ENCODE peak calls at places on chromosomes 6 and 20, in eight cellular contexts. B is M059J; V is stimulated activated CD8-positive, alpha-beta memory T cell treated with anti-CD3 and anti-CD28 coated beads, Interleukin-4, amount 100 ng/mL, for 24 hours; N is NCI-H510A treated with DMSO at 0.1 percent for 48 hours; L is activated naive CD4-positive, alpha-beta T cell treated with anti-CD3 and anti-CD28 coated beads, Interleukin-2, amount 10 ng/mL, durations not matched to agents 7 days and 5 days; D is NCI-H748 treated with DMSO at 0.1 percent for 48 hours; T is WTC11; Q is left ventricle myocardium inferior. O is an unnamed sample.

GRCh38 chr6:76382201-76382600 is 309.7 kb upstream of the IMPG1 start:
- DNase-seq in T (no peak), Q (no peak), B (no peak), V (no peak), N (no peak), L (no peak), D (no peak), O (no peak)

GRCh38 chr6:26270121-26270861 is 94.7 kb upstream of the BTN3A2 start:
- DNase-seq in N (no peak), Q (no peak), D (peak), L (peak), V (no peak), T (no peak), B (peak), O (peak)

GRCh38 chr6:21312118-21312517 is 281.4 kb upstream of the SOX4 start:
- DNase-seq in B (no peak), L (no peak), N (peak), D (no peak), Q (no peak), T (no peak), V (no peak), O (no peak)

GRCh38 chr6:120671519-120671918 is 662.8 kb downstream of the TBC1D32 start:
- DNase-seq in B (no peak), T (peak), L (no peak), N (no peak), V (no peak), Q (no peak), D (no peak), O (no peak)

GRCh38 chr6:147507162-147508072 is 1.1 kb upstream of the SAMD5 start:
- DNase-seq in T (peak), B (peak), L (no peak), V (no peak), Q (peak), N (peak), D (peak), O (no peak)

GRCh38 chr6:25359191-25359861 is 80.2 kb downstream of the CARMIL1 start:
- DNase-seq in V (no peak), Q (peak), D (no peak), L (no peak), N (peak), T (no peak), B (peak), O (no peak)

GRCh38 chr6:11868392-11868791 is 89.8 kb upstream of the ADTRP start:
- DNase-seq in L (no peak), Q (no peak), V (no peak), T (no peak), B (no peak), D (no peak), N (no peak), O (no peak)

GRCh38 chr6:170063851-170064617 is 226.8 kb downstream of the DLL1 start:
- DNase-seq in N (no peak), Q (no peak), B (no peak), V (no peak), T (no peak), D (no peak), L (no peak), O (no peak)

GRCh38 chr20:45088247-45088646 is 12.7 kb downstream of the KCNS1 start:
- DNase-seq in N (no peak), T (no peak), Q (no peak), B (peak), L (no peak), V (no peak), D (no peak), O (no peak)

GRCh38 chr20:46343358-46344357 is 35.4 kb upstream of the CDH22 start:
- DNase-seq in L (no peak), T (no peak), D (no peak), B (no peak), V (no peak), Q (no peak), N (peak), O (no peak)

GRCh38 chr6:116557863-116558262 is 4.3 kb downstream of the CALHM4 start:
- DNase-seq in B (peak), D (no peak), Q (peak), T (no peak), N (peak), L (no peak), V (no peak), O (no peak)

GRCh38 chr6:43668151-43669028 is 19.2 kb downstream of the MRPS18A start:
- DNase-seq in V (peak), L (peak), N (peak), Q (peak), B (peak), T (peak), D (peak), O (peak)

GRCh38 chr6:156794546-156794945 is 17.4 kb downstream of the ARID1B start:
- DNase-seq in T (no peak), D (no peak), Q (no peak), V (no peak), B (no peak), N (no peak), L (no peak), O (no peak)

GRCh38 chr20:11376998-11377397 is 540.7 kb upstream of the BTBD3 start:
- DNase-seq in N (no peak), T (no peak), D (no peak), Q (no peak), B (peak), L (no peak), V (no peak), O (no peak)

GRCh38 chr20:45406260-45407066 is 1.6 kb upstream of the DBNDD2 start:
- DNase-seq in T (peak), Q (peak), V (no peak), L (peak), B (peak), N (no peak), D (peak), O (peak)

GRCh38 chr6:34671362-34671761 is 25.2 kb downstream of the ILRUN start:
- DNase-seq in B (no peak), Q (no peak), N (no peak), D (no peak), V (no peak), T (no peak), L (no peak), O (no peak)

GRCh38 chr6:127120109-127120786 is 1.8 kb downstream of the RSPO3 start:
- DNase-seq in V (no peak), L (no peak), N (no peak), D (no peak), T (peak), Q (no peak), B (peak), O (no peak)

GRCh38 chr20:62655291-62656204 is 13.2 kb downstream of the SLCO4A1 start:
- DNase-seq in L (no peak), D (no peak), B (no peak), T (no peak), Q (no peak), N (no peak), V (no peak), O (no peak)

GRCh38 chr6:52077961-52078613 is 9.3 kb downstream of the PKHD1 start:
- DNase-seq in B (no peak), D (no peak), Q (no peak), V (no peak), T (no peak), N (no peak), L (no peak), O (no peak)

GRCh38 chr20:62819494-62820174 is 2.8 kb downstream of the COL9A3 start:
- DNase-seq in B (peak), N (no peak), D (no peak), Q (no peak), V (no peak), L (no peak), T (no peak), O (no peak)

GRCh38 chr6:55250400-55250799 is 76.1 kb downstream of the HCRTR2 start:
- DNase-seq in T (no peak), B (no peak), Q (no peak), V (no peak), L (no peak), D (no peak), N (peak), O (no peak)

GRCh38 chr6:166490671-166491500 is 95.6 kb downstream of the RAMACL start:
- DNase-seq in L (no peak), N (peak), V (no peak), B (peak), Q (peak), D (peak), T (no peak), O (no peak)

GRCh38 chr20:5397418-5397817 is 80.7 kb upstream of the PROKR2 start:
- DNase-seq in B (peak), V (no peak), L (no peak), N (no peak), Q (no peak), T (no peak), D (no peak), O (no peak)

GRCh38 chr20:36969478-36970186 is 18.1 kb upstream of the SAMHD1 start:
- DNase-seq in T (no peak), D (no peak), V (no peak), B (no peak), L (peak), N (no peak), Q (no peak), O (peak)